ENCODE peak calls at places on chromosomes 11 and 22, in nine cellular contexts. One of them, this sample, is unnamed.

GRCh38 chr11:61919113-61919840 is 1.9 kb upstream of the RAB3IL1 start:
- DNase-seq in DMS153: no peak
- DNase-seq in activated T-helper 1 cell treated with Interleukin-2 at 50 U/mL for 16 hours: no peak
- DNase-seq in substantia nigra: no peak
- DNase-seq in GM20000: peak
- DNase-seq in GM04504: no peak
- DNase-seq in GM12891: no peak
- DNase-seq in activated T-helper 9 cell treated with anti-CD3 and anti-CD28 coated beads, Interleukin-2, amount 50 U/mL, for 16 hours: no peak
- DNase-seq in activated naive CD4-positive, alpha-beta T cell treated with anti-CD3 and anti-CD28 coated beads, Interleukin-2, amount 50 U/mL, for 16 hours: no peak
- DNase-seq in this sample: no peak

GRCh38 chr11:62133328-62134065 is 9.7 kb downstream of the INCENP start:
- DNase-seq in DMS153: no peak
- DNase-seq in activated T-helper 1 cell treated with Interleukin-2 at 50 U/mL for 16 hours: no peak
- DNase-seq in substantia nigra: no peak
- DNase-seq in GM20000: no peak
- DNase-seq in GM04504: no peak
- DNase-seq in GM12891: no peak
- DNase-seq in activated T-helper 9 cell treated with anti-CD3 and anti-CD28 coated beads, Interleukin-2, amount 50 U/mL, for 16 hours: no peak
- DNase-seq in activated naive CD4-positive, alpha-beta T cell treated with anti-CD3 and anti-CD28 coated beads, Interleukin-2, amount 50 U/mL, for 16 hours: no peak
- DNase-seq in this sample: no peak

GRCh38 chr22:47111626-47112373 is 349.4 kb downstream of the TBC1D22A start:
- DNase-seq in DMS153: no peak
- DNase-seq in activated T-helper 1 cell treated with Interleukin-2 at 50 U/mL for 16 hours: no peak
- DNase-seq in substantia nigra: no peak
- DNase-seq in GM20000: no peak
- DNase-seq in GM04504: no peak
- DNase-seq in GM12891: no peak
- DNase-seq in activated T-helper 9 cell treated with anti-CD3 and anti-CD28 coated beads, Interleukin-2, amount 50 U/mL, for 16 hours: no peak
- DNase-seq in activated naive CD4-positive, alpha-beta T cell treated with anti-CD3 and anti-CD28 coated beads, Interleukin-2, amount 50 U/mL, for 16 hours: no peak
- DNase-seq in this sample: no peak

GRCh38 chr22:50047346-50047745 is 10.8 kb downstream of the TTLL8 start:
- DNase-seq in DMS153: no peak
- DNase-seq in activated T-helper 1 cell treated with Interleukin-2 at 50 U/mL for 16 hours: no peak
- DNase-seq in substantia nigra: no peak
- DNase-seq in GM20000: no peak
- DNase-seq in GM04504: no peak
- DNase-seq in GM12891: no peak
- DNase-seq in activated T-helper 9 cell treated with anti-CD3 and anti-CD28 coated beads, Interleukin-2, amount 50 U/mL, for 16 hours: no peak
- DNase-seq in activated naive CD4-positive, alpha-beta T cell treated with anti-CD3 and anti-CD28 coated beads, Interleukin-2, amount 50 U/mL, for 16 hours: no peak
- DNase-seq in this sample: no peak

GRCh38 chr11:130042093-130042591 is 27.6 kb upstream of the APLP2 start:
- DNase-seq in DMS153: peak
- DNase-seq in activated T-helper 1 cell treated with Interleukin-2 at 50 U/mL for 16 hours: no peak
- DNase-seq in substantia nigra: no peak
- DNase-seq in GM20000: no peak
- DNase-seq in GM04504: peak
- DNase-seq in GM12891: no peak
- DNase-seq in activated T-helper 9 cell treated with anti-CD3 and anti-CD28 coated beads, Interleukin-2, amount 50 U/mL, for 16 hours: no peak
- DNase-seq in activated naive CD4-positive, alpha-beta T cell treated with anti-CD3 and anti-CD28 coated beads, Interleukin-2, amount 50 U/mL, for 16 hours: no peak
- DNase-seq in this sample: no peak

GRCh38 chr11:45899448-45900174 is 7.5 kb downstream of the FREY1 start:
- DNase-seq in DMS153: peak
- DNase-seq in activated T-helper 1 cell treated with Interleukin-2 at 50 U/mL for 16 hours: no peak
- DNase-seq in substantia nigra: peak
- DNase-seq in GM20000: peak
- DNase-seq in GM04504: peak
- DNase-seq in GM12891: peak
- DNase-seq in activated T-helper 9 cell treated with anti-CD3 and anti-CD28 coated beads, Interleukin-2, amount 50 U/mL, for 16 hours: peak
- DNase-seq in activated naive CD4-positive, alpha-beta T cell treated with anti-CD3 and anti-CD28 coated beads, Interleukin-2, amount 50 U/mL, for 16 hours: peak
- DNase-seq in this sample: peak

GRCh38 chr11:121237686-121238658 is 54.6 kb upstream of the SC5D start:
- DNase-seq in DMS153: peak
- DNase-seq in activated T-helper 1 cell treated with Interleukin-2 at 50 U/mL for 16 hours: no peak
- DNase-seq in substantia nigra: no peak
- DNase-seq in GM20000: peak
- DNase-seq in GM04504: peak
- DNase-seq in GM12891: no peak
- DNase-seq in activated T-helper 9 cell treated with anti-CD3 and anti-CD28 coated beads, Interleukin-2, amount 50 U/mL, for 16 hours: no peak
- DNase-seq in activated naive CD4-positive, alpha-beta T cell treated with anti-CD3 and anti-CD28 coated beads, Interleukin-2, amount 50 U/mL, for 16 hours: no peak
- DNase-seq in this sample: no peak

GRCh38 chr22:35104491-35104890 is 38.5 kb downstream of the ISX start:
- DNase-seq in DMS153: no peak
- DNase-seq in activated T-helper 1 cell treated with Interleukin-2 at 50 U/mL for 16 hours: no peak
- DNase-seq in substantia nigra: no peak
- DNase-seq in GM20000: no peak
- DNase-seq in GM04504: no peak
- DNase-seq in GM12891: no peak
- DNase-seq in activated T-helper 9 cell treated with anti-CD3 and anti-CD28 coated beads, Interleukin-2, amount 50 U/mL, for 16 hours: no peak
- DNase-seq in activated naive CD4-positive, alpha-beta T cell treated with anti-CD3 and anti-CD28 coated beads, Interleukin-2, amount 50 U/mL, for 16 hours: no peak
- DNase-seq in this sample: no peak

GRCh38 chr11:129861702-129862107 is 33.7 kb downstream of the NFRKB start:
- DNase-seq in DMS153: no peak
- DNase-seq in activated T-helper 1 cell treated with Interleukin-2 at 50 U/mL for 16 hours: no peak
- DNase-seq in substantia nigra: no peak
- DNase-seq in GM20000: no peak
- DNase-seq in GM04504: peak
- DNase-seq in GM12891: no peak
- DNase-seq in activated T-helper 9 cell treated with anti-CD3 and anti-CD28 coated beads, Interleukin-2, amount 50 U/mL, for 16 hours: no peak
- DNase-seq in activated naive CD4-positive, alpha-beta T cell treated with anti-CD3 and anti-CD28 coated beads, Interleukin-2, amount 50 U/mL, for 16 hours: no peak
- DNase-seq in this sample: no peak

GRCh38 chr11:45146072-45147016 is at the start of gene PRDM11:
- DNase-seq in DMS153: no peak
- DNase-seq in activated T-helper 1 cell treated with Interleukin-2 at 50 U/mL for 16 hours: no peak
- DNase-seq in substantia nigra: peak
- DNase-seq in GM20000: no peak
- DNase-seq in GM04504: peak
- DNase-seq in GM12891: peak
- DNase-seq in activated T-helper 9 cell treated with anti-CD3 and anti-CD28 coated beads, Interleukin-2, amount 50 U/mL, for 16 hours: no peak
- DNase-seq in activated naive CD4-positive, alpha-beta T cell treated with anti-CD3 and anti-CD28 coated beads, Interleukin-2, amount 50 U/mL, for 16 hours: no peak
- DNase-seq in this sample: peak

GRCh38 chr11:63007920-63008319 is 7.7 kb downstream of the SLC22A8 start:
- DNase-seq in DMS153: no peak
- DNase-seq in activated T-helper 1 cell treated with Interleukin-2 at 50 U/mL for 16 hours: no peak
- DNase-seq in substantia nigra: no peak
- DNase-seq in GM20000: no peak
- DNase-seq in GM04504: no peak
- DNase-seq in GM12891: no peak
- DNase-seq in activated T-helper 9 cell treated with anti-CD3 and anti-CD28 coated beads, Interleukin-2, amount 50 U/mL, for 16 hours: no peak
- DNase-seq in activated naive CD4-positive, alpha-beta T cell treated with anti-CD3 and anti-CD28 coated beads, Interleukin-2, amount 50 U/mL, for 16 hours: no peak
- DNase-seq in this sample: no peak

GRCh38 chr11:15742626-15743243 is 613.6 kb downstream of the SOX6 start:
- DNase-seq in DMS153: peak
- DNase-seq in activated T-helper 1 cell treated with Interleukin-2 at 50 U/mL for 16 hours: no peak
- DNase-seq in substantia nigra: no peak
- DNase-seq in GM20000: no peak
- DNase-seq in GM04504: no peak
- DNase-seq in GM12891: no peak
- DNase-seq in activated T-helper 9 cell treated with anti-CD3 and anti-CD28 coated beads, Interleukin-2, amount 50 U/mL, for 16 hours: no peak
- DNase-seq in activated naive CD4-positive, alpha-beta T cell treated with anti-CD3 and anti-CD28 coated beads, Interleukin-2, amount 50 U/mL, for 16 hours: no peak
- DNase-seq in this sample: no peak

GRCh38 chr11:120235024-120235628 is 4.8 kb upstream of the POU2F3 start:
- DNase-seq in DMS153: peak
- DNase-seq in activated T-helper 1 cell treated with Interleukin-2 at 50 U/mL for 16 hours: peak
- DNase-seq in substantia nigra: no peak
- DNase-seq in GM20000: peak
- DNase-seq in GM04504: no peak
- DNase-seq in GM12891: peak
- DNase-seq in activated T-helper 9 cell treated with anti-CD3 and anti-CD28 coated beads, Interleukin-2, amount 50 U/mL, for 16 hours: peak
- DNase-seq in activated naive CD4-positive, alpha-beta T cell treated with anti-CD3 and anti-CD28 coated beads, Interleukin-2, amount 50 U/mL, for 16 hours: peak
- DNase-seq in this sample: peak

GRCh38 chr22:19477321-19478085 is 1.5 kb downstream of the UFD1 start:
- DNase-seq in DMS153: no peak
- DNase-seq in activated T-helper 1 cell treated with Interleukin-2 at 50 U/mL for 16 hours: no peak
- DNase-seq in substantia nigra: no peak
- DNase-seq in GM20000: no peak
- DNase-seq in GM04504: no peak
- DNase-seq in GM12891: no peak
- DNase-seq in activated T-helper 9 cell treated with anti-CD3 and anti-CD28 coated beads, Interleukin-2, amount 50 U/mL, for 16 hours: no peak
- DNase-seq in activated naive CD4-positive, alpha-beta T cell treated with anti-CD3 and anti-CD28 coated beads, Interleukin-2, amount 50 U/mL, for 16 hours: no peak
- DNase-seq in this sample: peak

GRCh38 chr11:113593698-113594308 is 112.3 kb downstream of the TMPRSS5 start:
- DNase-seq in DMS153: no peak
- DNase-seq in activated T-helper 1 cell treated with Interleukin-2 at 50 U/mL for 16 hours: no peak
- DNase-seq in substantia nigra: no peak
- DNase-seq in GM20000: peak
- DNase-seq in GM04504: no peak
- DNase-seq in GM12891: no peak
- DNase-seq in activated T-helper 9 cell treated with anti-CD3 and anti-CD28 coated beads, Interleukin-2, amount 50 U/mL, for 16 hours: no peak
- DNase-seq in activated naive CD4-positive, alpha-beta T cell treated with anti-CD3 and anti-CD28 coated beads, Interleukin-2, amount 50 U/mL, for 16 hours: no peak
- DNase-seq in this sample: no peak

GRCh38 chr11:102592634-102593581 is 32.2 kb downstream of the MMP20 start:
- DNase-seq in DMS153: peak
- DNase-seq in activated T-helper 1 cell treated with Interleukin-2 at 50 U/mL for 16 hours: no peak
- DNase-seq in substantia nigra: no peak
- DNase-seq in GM20000: no peak
- DNase-seq in GM04504: no peak
- DNase-seq in GM12891: no peak
- DNase-seq in activated T-helper 9 cell treated with anti-CD3 and anti-CD28 coated beads, Interleukin-2, amount 50 U/mL, for 16 hours: no peak
- DNase-seq in activated naive CD4-positive, alpha-beta T cell treated with anti-CD3 and anti-CD28 coated beads, Interleukin-2, amount 50 U/mL, for 16 hours: no peak
- DNase-seq in this sample: no peak

GRCh38 chr22:47783433-47784366 is 1021.2 kb downstream of the TBC1D22A start:
- DNase-seq in DMS153: no peak
- DNase-seq in activated T-helper 1 cell treated with Interleukin-2 at 50 U/mL for 16 hours: no peak
- DNase-seq in substantia nigra: no peak
- DNase-seq in GM20000: no peak
- DNase-seq in GM04504: no peak
- DNase-seq in GM12891: no peak
- DNase-seq in activated T-helper 9 cell treated with anti-CD3 and anti-CD28 coated beads, Interleukin-2, amount 50 U/mL, for 16 hours: no peak
- DNase-seq in activated naive CD4-positive, alpha-beta T cell treated with anti-CD3 and anti-CD28 coated beads, Interleukin-2, amount 50 U/mL, for 16 hours: no peak
- DNase-seq in this sample: no peak

GRCh38 chr11:26028294-26028954 is 303.5 kb upstream of the ANO3 start:
- DNase-seq in DMS153: no peak
- DNase-seq in activated T-helper 1 cell treated with Interleukin-2 at 50 U/mL for 16 hours: no peak
- DNase-seq in substantia nigra: no peak
- DNase-seq in GM20000: no peak
- DNase-seq in GM04504: peak
- DNase-seq in GM12891: no peak
- DNase-seq in activated T-helper 9 cell treated with anti-CD3 and anti-CD28 coated beads, Interleukin-2, amount 50 U/mL, for 16 hours: no peak
- DNase-seq in activated naive CD4-positive, alpha-beta T cell treated with anti-CD3 and anti-CD28 coated beads, Interleukin-2, amount 50 U/mL, for 16 hours: no peak
- DNase-seq in this sample: no peak

GRCh38 chr22:37187552-37187890 is 526 bp downstream of the C1QTNF6 start:
- DNase-seq in DMS153: peak
- DNase-seq in activated T-helper 1 cell treated with Interleukin-2 at 50 U/mL for 16 hours: no peak
- DNase-seq in substantia nigra: no peak
- DNase-seq in GM20000: no peak
- DNase-seq in GM04504: no peak
- DNase-seq in GM12891: no peak
- DNase-seq in activated T-helper 9 cell treated with anti-CD3 and anti-CD28 coated beads, Interleukin-2, amount 50 U/mL, for 16 hours: no peak
- DNase-seq in activated naive CD4-positive, alpha-beta T cell treated with anti-CD3 and anti-CD28 coated beads, Interleukin-2, amount 50 U/mL, for 16 hours: no peak
- DNase-seq in this sample: no peak

This sample was measured in central memory CD4-positive, alpha-beta T cell.